ENCODE peak calls at places on chromosomes 7 and 10, in eight cellular contexts. D is prostate gland; K is stimulated activated CD8-positive, alpha-beta memory T cell treated with anti-CD3 and anti-CD28 coated beads, Interleukin-2, amount 100 ng/mL, for 1 hour; H is left lung; L is HEK293T; Q is AG09319; S is iPS DF 19.7; I is mesenteric fat pad. N is an unnamed sample.

GRCh38 chr7:72109566-72109965 is 302.6 kb downstream of the CALN1 start:
- DNase-seq in D (no peak), K (no peak), H (no peak), L (no peak), Q (no peak), S (no peak), I (no peak), N (no peak)

GRCh38 chr10:101545898-101546297 is 42.2 kb downstream of the POLL start:
- DNase-seq in D (no peak), K (no peak), H (no peak), L (no peak), Q (no peak), S (no peak), I (no peak), N (no peak)

GRCh38 chr7:44145969-44146897 is 5.1 kb upstream of the MYL7 start:
- DNase-seq in D (peak; percentile 56), K (peak; percentile 17), H (peak; percentile 77), L (peak; percentile 91), Q (peak; percentile 20), S (peak; percentile 48), I (peak; percentile 94), N (no peak)

GRCh38 chr7:98211221-98211675 is at the start of gene BHLHA15:
- DNase-seq in D (peak; percentile 65), K (peak; percentile 9), H (peak; percentile 56), L (no peak), Q (no peak), S (no peak), I (peak; percentile 86), N (no peak)

GRCh38 chr7:151871189-151871735 is 5.7 kb downstream of the PRKAG2 start:
- DNase-seq in D (no peak), K (no peak), H (no peak), L (no peak), Q (no peak), S (no peak), I (no peak), N (no peak)

GRCh38 chr7:102230593-102230992 is 56.1 kb upstream of the SH2B2 start:
- DNase-seq in D (no peak), K (no peak), H (no peak), L (no peak), Q (no peak), S (no peak), I (no peak), N (no peak)

GRCh38 chr7:47241112-47242065 is 340.5 kb downstream of the TNS3 start:
- DNase-seq in D (no peak), K (no peak), H (no peak), L (no peak), Q (no peak), S (no peak), I (no peak), N (no peak)

GRCh38 chr10:48751730-48752129 is 67.1 kb downstream of the WDFY4 start:
- DNase-seq in D (no peak), K (no peak), H (no peak), L (no peak), Q (no peak), S (no peak), I (no peak), N (no peak)

GRCh38 chr10:77524300-77524711 is 113.3 kb downstream of the KCNMA1 start:
- DNase-seq in D (no peak), K (no peak), H (no peak), L (no peak), Q (peak; percentile 62), S (no peak), I (no peak), N (peak; percentile 81)